ENCODE peak calls at places on chromosomes 6 and 20, in five cellular contexts. D, E, U, C and H are unnamed samples. For H3K27me3 and H3K4me1, the result is how much of the 10 kb centered on the place peaks cover.

GRCh38 chr20:58407966-58408557 is 19.0 kb downstream of the VAPB start:
- DNase-seq in D (no peak), E (no peak), U (no peak), C (no peak), H (no peak)

GRCh38 chr20:21839982-21840381 is 134.5 kb downstream of the PAX1 start:
- DNase-seq in D (no peak), E (no peak), U (no peak), C (no peak), H (no peak)

GRCh38 chr6:62808575-62809293 is 402.5 kb upstream of the FKBP1C start:
- DNase-seq in D (peak), E (no peak), U (no peak), C (no peak), H (no peak)

GRCh38 chr20:10986586-10986985 is 312.8 kb upstream of the JAG1 start:
- DNase-seq in D (no peak), E (no peak), U (no peak), C (no peak), H (no peak)

GRCh38 chr20:25864326-25864970 is 167.8 kb upstream of the ZNF337 start:
- DNase-seq in D (no peak), E (no peak), U (no peak), C (no peak), H (no peak)

GRCh38 chr20:37638527-37638926 is 55.3 kb upstream of the CTNNBL1 start:
- DNase-seq in D (no peak), E (no peak), U (no peak), C (no peak), H (no peak)

GRCh38 chr6:68343901-68344300 is 291.2 kb upstream of the ADGRB3 start:
- DNase-seq in D (no peak), E (no peak), U (no peak), C (no peak), H (no peak)

GRCh38 chr20:37657924-37658800 is 35.7 kb upstream of the CTNNBL1 start:
- DNase-seq in D (no peak), E (no peak), U (no peak), C (no peak), H (no peak)

GRCh38 chr6:136069119-136069518 is 181.0 kb downstream of the MTFR2 start:
- DNase-seq in D (no peak), E (no peak), U (no peak), C (no peak), H (no peak)

GRCh38 chr6:21594427-21595264 is 1.1 kb downstream of the SOX4 start:
- DNase-seq in D (peak), E (peak), U (peak), C (peak), H (no peak)

GRCh38 chr6:127869772-127870404 is 31.0 kb downstream of the THEMIS start:
- DNase-seq in D (no peak), E (no peak), U (no peak), C (no peak), H (no peak)

GRCh38 chr6:48388045-48388444 is 277.0 kb upstream of the PTCHD4 start:
- DNase-seq in D (peak), E (no peak), U (no peak), C (no peak), H (no peak)

GRCh38 chr6:161745594-161745993 is 471.7 kb upstream of the AGPAT4 start:
- DNase-seq in D (no peak), E (no peak), U (no peak), C (no peak), H (no peak)

GRCh38 chr20:50992733-50993457 is 30.0 kb downstream of the KCNG1 start:
- DNase-seq in D (peak), E (no peak), U (no peak), C (no peak), H (no peak)

GRCh38 chr6:2055914-2056313 is 189.5 kb downstream of the GMDS start:
- DNase-seq in D (no peak), E (no peak), U (no peak), C (no peak), H (no peak)

GRCh38 chr6:149211046-149211571 is 106.4 kb upstream of the TAB2 start:
- DNase-seq in D (no peak), E (no peak), U (no peak), C (no peak), H (no peak)

GRCh38 chr6:35397806-35398418 is 54.2 kb upstream of the FANCE start:
- DNase-seq in D (no peak), E (no peak), U (no peak), C (no peak), H (no peak)

GRCh38 chr6:39301606-39302005 is 12.6 kb downstream of the KCNK17 start:
- DNase-seq in D (no peak), E (no peak), U (no peak), C (no peak), H (no peak)

GRCh38 chr6:166595061-166595780 is 8.7 kb upstream of the RAMACL start:
- DNase-seq in D (no peak), E (no peak), U (no peak), C (no peak), H (no peak)

GRCh38 chr6:108616973-108617372 is 56.3 kb downstream of the FOXO3 start:
- DNase-seq in D (no peak), E (no peak), U (no peak), C (no peak), H (no peak)

GRCh38 chr20:20237093-20237959 is 130.6 kb upstream of the INSM1 start:
- DNase-seq in D (peak), E (peak), U (peak), C (no peak), H (no peak)

GRCh38 chr6:73064261-73064660 is 161.0 kb downstream of the KHDC1L start:
- DNase-seq in D (no peak), E (no peak), U (no peak), C (no peak), H (no peak)

GRCh38 chr6:56087421-56087820 is 160.0 kb downstream of the COL21A1 start:
- DNase-seq in D (no peak), E (no peak), U (no peak), C (no peak), H (no peak)

GRCh38 chr6:100549406-100550167 is 84.9 kb upstream of the SIM1 start:
- DNase-seq in D (no peak), E (no peak), U (no peak), C (no peak), H (no peak)

GRCh38 chr20:43102394-43102793 is 87.3 kb downstream of the PTPRT start:
- DNase-seq in D (no peak), E (no peak), U (no peak), C (no peak), H (no peak)

GRCh38 chr20:23727016-23727415 is 23.7 kb downstream of the CST1 start:
- DNase-seq in D (no peak), E (no peak), U (no peak), C (no peak), H (no peak)

GRCh38 chr6:12024715-12025434 is 12.8 kb downstream of the HIVEP1 start:
- DNase-seq in D (no peak), E (no peak), U (no peak), C (no peak), H (no peak)

GRCh38 chr20:11051146-11051545 is 377.3 kb upstream of the JAG1 start:
- DNase-seq in D (no peak), E (no peak), U (no peak), C (no peak), H (no peak)

GRCh38 chr20:62938105-62938888 is at the start of gene GID8:
- DNase-seq in D (peak), E (no peak), U (peak), C (peak), H (no peak)

GRCh38 chr20:33526769-33527168 is 36.9 kb downstream of the CBFA2T2 start:
- DNase-seq in D (no peak), E (no peak), U (no peak), C (no peak), H (no peak)

GRCh38 chr6:32109114-32109764 is at the start of gene TNXB:
- DNase-seq in D (no peak), E (no peak), U (peak), C (peak), H (no peak)

GRCh38 chr20:31822421-31823330 is 3.5 kb downstream of the MYLK2 start:
- DNase-seq in D (peak), E (peak), U (peak), C (peak), H (peak)

GRCh38 chr20:9508240-9508661 is 6.1 kb upstream of the LAMP5 start:
- DNase-seq in D (no peak), E (no peak), U (no peak), C (no peak), H (no peak)

GRCh38 chr20:9507544-9508239 is 6.7 kb upstream of the LAMP5 start:
- DNase-seq in D (no peak), E (no peak), U (no peak), C (no peak), H (no peak)

GRCh38 chr20:9506964-9507369 is 7.4 kb upstream of the LAMP5 start:
- DNase-seq in D (no peak), E (no peak), U (peak), C (no peak), H (no peak)

GRCh38 chr20:9508696-9509178 is 5.7 kb upstream of the LAMP5 start:
- DNase-seq in D (no peak), E (no peak), U (no peak), C (no peak), H (no peak)

DNA sequence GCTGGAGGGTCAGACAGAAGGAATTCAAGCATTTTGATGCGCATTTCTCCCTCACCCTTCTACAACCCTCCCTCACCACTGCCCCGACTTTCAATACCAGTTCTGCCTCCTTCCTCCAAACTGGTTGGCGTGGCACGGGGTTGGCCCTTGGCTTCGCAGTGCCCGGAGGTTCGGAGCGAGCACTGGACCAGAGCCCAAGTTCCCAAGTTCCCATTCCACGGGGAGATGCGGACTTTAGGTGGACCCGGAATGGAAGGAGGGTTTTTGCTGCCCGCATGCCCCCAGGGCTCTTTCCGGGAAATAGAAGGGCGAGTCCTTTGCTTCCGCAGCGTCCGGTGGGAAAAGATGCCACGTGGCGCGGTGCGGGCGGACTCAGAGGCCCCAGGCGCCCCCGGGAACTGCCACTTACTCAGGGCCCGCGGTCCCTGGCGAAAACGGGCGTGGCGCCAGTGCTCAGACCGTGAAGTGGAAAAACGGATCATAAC is 8.0 kb upstream of the LAMP5 start:
- DNase-seq in D (no peak), E (no peak), U (no peak), C (no peak), H (no peak)
- H3K27me3 ChIP-seq in D (half or more), E (under half), U (under half), C (under half), H (under half)

DNA sequence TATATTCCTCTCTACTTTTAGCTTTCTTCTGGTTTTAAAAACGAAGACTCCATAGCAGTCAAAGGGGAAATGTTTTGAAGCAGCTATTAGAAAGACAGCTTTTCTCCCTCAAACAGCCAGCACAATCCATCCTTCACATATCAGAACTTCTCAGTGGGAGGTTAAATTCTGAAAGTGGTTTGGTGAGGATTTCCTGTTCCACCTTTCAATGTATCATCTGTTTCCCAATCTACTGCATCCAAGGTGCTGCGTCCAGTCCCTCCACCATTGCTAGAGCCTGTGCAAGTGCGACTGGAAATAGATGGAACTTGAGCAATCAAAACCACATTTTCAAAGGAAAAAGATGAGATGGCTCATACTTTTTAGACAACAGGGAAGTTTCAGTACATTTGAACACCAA is 508.3 kb upstream of the ARID1B start:
- DNase-seq in D (no peak), E (no peak), U (no peak), C (no peak), H (no peak)
- H3K27ac ChIP-seq in D (no peak), E (no peak), U (no peak), C (no peak), H (no peak)

DNA sequence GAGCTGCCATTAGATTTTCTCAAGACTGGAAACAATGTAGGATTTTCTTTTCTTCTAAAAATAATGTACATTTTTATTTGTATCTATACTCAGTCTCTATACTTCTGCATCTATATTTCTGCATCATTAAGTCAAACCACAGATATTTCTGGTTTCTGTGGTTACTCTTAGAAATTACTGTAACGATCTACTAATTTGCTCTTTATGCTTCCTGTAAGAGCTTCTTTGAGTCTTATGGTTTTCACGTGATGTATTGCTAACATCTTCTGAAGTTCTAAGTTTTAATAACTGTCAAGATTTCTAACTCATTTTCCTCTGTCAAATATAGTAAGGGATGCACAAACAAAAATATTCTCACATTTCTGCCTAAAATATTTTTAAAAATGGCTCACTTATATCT is 1144.5 kb downstream of the HACE1 start:
- DNase-seq in D (no peak), E (no peak), U (no peak), C (no peak), H (no peak)
- H3K4me1 ChIP-seq in D (under half), E (under half), U (under half), C (under half), H (under half)

GRCh38 chr6:143966291-143966690 is 41.8 kb downstream of the PLAGL1 start:
- DNase-seq in D (no peak), E (no peak), U (no peak), C (no peak), H (no peak)
- H3K27me3 ChIP-seq in D (under half), E (under half), U (under half), C (under half), H (under half)

GRCh38 chr20:38805958-38806854 is 709 bp downstream of the PPP1R16B start:
- DNase-seq in D (no peak), E (no peak), U (peak), C (no peak), H (peak)

GRCh38 chr20:38804243-38804642 is 1.3 kb upstream of the PPP1R16B start:
- DNase-seq in D (no peak), E (no peak), U (no peak), C (no peak), H (no peak)

GRCh38 chr20:38806855-38807655 is 1.6 kb downstream of the PPP1R16B start:
- DNase-seq in D (no peak), E (no peak), U (no peak), C (no peak), H (peak)

GRCh38 chr20:38805502-38805957 is at the start of gene PPP1R16B:
- DNase-seq in D (peak), E (peak), U (peak), C (no peak), H (peak)

DNA sequence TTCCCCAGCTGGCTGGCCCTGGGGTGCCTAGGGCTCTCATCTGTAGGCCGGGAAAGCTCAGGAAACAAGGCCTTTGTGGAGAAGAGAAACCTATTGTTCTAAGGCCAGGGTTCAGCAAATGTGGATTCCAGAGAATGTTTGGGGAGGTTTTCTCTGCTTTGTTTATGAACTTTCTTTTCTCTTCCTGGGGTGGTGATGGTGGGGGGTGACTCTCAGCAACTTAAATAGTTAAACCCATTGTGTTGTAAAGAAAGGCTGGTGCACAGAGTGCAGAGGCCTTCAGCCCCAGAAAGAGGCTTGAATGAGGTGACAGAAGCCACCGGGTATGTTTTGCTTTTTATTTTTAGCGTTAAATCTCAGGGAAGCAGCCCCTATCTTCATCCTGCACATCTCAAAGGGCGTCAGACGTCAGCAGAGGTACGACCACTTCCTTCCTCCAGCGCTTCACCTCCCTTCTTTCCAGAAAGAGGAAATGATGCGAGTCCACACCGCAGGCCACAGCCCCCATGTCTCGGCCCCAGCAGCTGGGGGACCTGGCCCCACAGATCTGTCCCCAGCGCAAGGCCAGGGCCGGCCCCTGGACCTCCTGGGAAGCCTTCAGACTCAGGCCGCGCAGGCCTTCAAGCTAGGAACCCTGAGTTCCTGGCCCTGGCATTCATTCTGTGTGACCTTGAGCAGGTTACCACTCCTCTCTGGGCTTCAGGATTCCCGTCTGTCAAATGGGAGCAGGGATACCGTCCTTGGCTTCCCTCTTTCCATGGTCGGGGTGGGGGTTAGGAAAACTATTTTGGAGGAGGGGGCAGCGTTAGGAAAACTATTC is 605 bp upstream of the PPP1R16B start:
- DNase-seq in D (peak), E (peak), U (peak), C (no peak), H (peak)
- H3K27ac ChIP-seq in D (peak), E (peak), U (peak), C (no peak), H (peak)

GRCh38 chr6:3076320-3076719 is 8.0 kb downstream of the RIPK1 start:
- DNase-seq in D (no peak), E (no peak), U (no peak), C (no peak), H (no peak)
- H3K4me1 ChIP-seq in D (under half), E (under half), U (under half), C (under half), H (under half)

GRCh38 chr6:54876871-54877270 is 30.3 kb downstream of the FAM83B start:
- DNase-seq in D (no peak), E (no peak), U (no peak), C (no peak), H (no peak)
- H3K27me3 ChIP-seq in D (under half), E (under half), U (under half), C (under half), H (under half)